ENCODE peak calls at places on chromosome 22, in five cellular contexts. D, G, N, L and H are unnamed samples.

GRCh38 chr22:39416319-39416718 is 16.7 kb downstream of the TAB1 start:
- DNase-seq in L (no peak), N (no peak), D (no peak), G (no peak), H (no peak)

GRCh38 chr22:17191163-17191562 is 28.1 kb downstream of the ADA2 start:
- DNase-seq in D (no peak), L (peak), N (peak), G (no peak), H (peak)

GRCh38 chr22:46067159-46068111 is 82.9 kb upstream of the PPARA start:
- DNase-seq in L (peak), N (peak), D (peak), G (no peak), H (peak)

GRCh38 chr22:21449531-21450319 is 17.5 kb upstream of the TMEM191C start:
- DNase-seq in G (no peak), L (no peak), N (no peak), D (no peak), H (no peak)

GRCh38 chr22:48528221-48528915 is 1299.3 kb downstream of the BRD1 start:
- DNase-seq in L (no peak), D (no peak), N (no peak), G (no peak), H (no peak)

GRCh38 chr22:49433044-49433443 is 394.6 kb downstream of the BRD1 start:
- DNase-seq in D (no peak), L (no peak), N (no peak), G (no peak), H (no peak)

GRCh38 chr22:22406445-22406844 is 102.1 kb downstream of the ZNF280B start:
- DNase-seq in D (no peak), N (no peak), G (no peak), L (no peak), H (no peak)

GRCh38 chr22:21690401-21690801 is 24.6 kb downstream of the PPIL2 start:
- DNase-seq in D (no peak), N (no peak), L (no peak), G (no peak), H (no peak)

GRCh38 chr22:48945621-48946458 is 881.8 kb downstream of the BRD1 start:
- DNase-seq in L (no peak), G (no peak), N (no peak), D (no peak), H (no peak)

GRCh38 chr22:46369716-46370583 is 34.4 kb downstream of the TRMU start:
- DNase-seq in G (no peak), N (no peak), D (no peak), L (no peak), H (no peak)

GRCh38 chr22:42277988-42278776 is 7.7 kb upstream of the TCF20 start:
- DNase-seq in N (no peak), D (peak), L (no peak), G (no peak), H (no peak)

GRCh38 chr22:19492504-19493174 is 12.9 kb downstream of the CDC45 start:
- DNase-seq in G (no peak), N (no peak), D (no peak), L (no peak), H (no peak)

GRCh38 chr22:49324527-49325491 is 502.9 kb downstream of the BRD1 start:
- DNase-seq in L (no peak), D (no peak), G (no peak), N (no peak), H (peak)

GRCh38 chr22:36860017-36860416 is 789 bp upstream of the NCF4 start:
- DNase-seq in G (no peak), D (no peak), N (no peak), L (no peak), H (no peak)

GRCh38 chr22:47379037-47379436 is 616.6 kb downstream of the TBC1D22A start:
- DNase-seq in N (no peak), L (no peak), D (no peak), G (no peak), H (no peak)

GRCh38 chr22:40757071-40757470 is 62.1 kb downstream of the SLC25A17 start:
- DNase-seq in D (no peak), G (no peak), L (peak), N (no peak), H (no peak)

GRCh38 chr22:26404851-26405357 is 24.2 kb upstream of the ASPHD2 start:
- DNase-seq in L (no peak), D (no peak), G (no peak), N (no peak), H (peak)

GRCh38 chr22:40679964-40680818 is 907 bp downstream of the MCHR1 start:
- DNase-seq in L (peak), D (peak), N (no peak), G (no peak), H (no peak)

GRCh38 chr22:23826510-23827350 is 12.1 kb downstream of the DERL3 start:
- DNase-seq in D (no peak), L (peak), N (peak), G (no peak), H (no peak)

GRCh38 chr22:19755145-19755710 is 5.3 kb upstream of the TBX1 start:
- DNase-seq in G (no peak), D (no peak), L (no peak), N (no peak), H (no peak)

GRCh38 chr22:26656896-26657851 is at the start of gene MIAT:
- DNase-seq in G (no peak), D (peak), L (no peak), N (no peak), H (no peak)

GRCh38 chr22:44151661-44152060 is 29.1 kb upstream of the PARVG start:
- DNase-seq in G (no peak), N (peak), L (peak), D (no peak), H (peak)

GRCh38 chr22:30325724-30326703 is 727 bp downstream of the TBC1D10A start:
- DNase-seq in N (no peak), D (no peak), L (no peak), G (no peak), H (peak)

GRCh38 chr22:42317691-42318547 is 47.5 kb upstream of the TCF20 start:
- DNase-seq in D (no peak), L (no peak), N (no peak), G (no peak), H (peak)

GRCh38 chr22:39808087-39808486 is 85.5 kb downstream of the ENTHD1 start:
- DNase-seq in D (no peak), L (no peak), N (no peak), G (no peak), H (peak)

GRCh38 chr22:43812890-43813289 is 785 bp upstream of the EFCAB6 start:
- DNase-seq in D (no peak), G (no peak), L (no peak), N (no peak), H (no peak)

GRCh38 chr22:49213731-49214352 is 613.8 kb downstream of the BRD1 start:
- DNase-seq in N (no peak), D (no peak), G (no peak), L (no peak), H (no peak)

GRCh38 chr22:44274918-44275665 is 37.7 kb downstream of the SHISAL1 start:
- DNase-seq in G (no peak), D (no peak), L (no peak), N (no peak), H (no peak)

GRCh38 chr22:35394810-35395563 is 5.0 kb upstream of the MCM5 start:
- DNase-seq in G (no peak), N (no peak), L (no peak), D (no peak), H (no peak)

GRCh38 chr22:48672387-48672786 is 1155.3 kb downstream of the BRD1 start:
- DNase-seq in N (no peak), D (no peak), G (no peak), L (no peak), H (no peak)

GRCh38 chr22:39229688-39230260 is 15.0 kb downstream of the PDGFB start:
- DNase-seq in L (no peak), D (no peak), G (no peak), N (no peak), H (no peak)

GRCh38 chr22:45917146-45917545 is 59.8 kb downstream of the WNT7B start:
- DNase-seq in N (no peak), G (no peak), D (peak), L (no peak), H (no peak)